ENCODE peak calls at places on chromosomes 11 and 22, in six cellular contexts. V is endothelial cell of umbilical vein, U is HepG2, S is WTC11, E is SK-N-SH, F is H1. D is an unnamed sample.

GRCh38 chr11:16610738-16611388 is 127.6 kb upstream of the C11orf58 start:
- DNase-seq in V (no peak), U (no peak), S (peak; percentile 62), E (no peak), F (peak; percentile 70), D (no peak)

GRCh38 chr22:37624017-37624365 is 15.4 kb downstream of the GGA1 start:
- DNase-seq in V (no peak), U (no peak), S (no peak), E (no peak), F (no peak), D (no peak)

GRCh38 chr11:11396290-11397042 is 43.4 kb upstream of the CSNK2A3 start:
- DNase-seq in V (no peak), U (no peak), S (no peak), E (no peak), F (no peak), D (peak; percentile 50)

GRCh38 chr22:21816787-21817496 is 50.5 kb downstream of the MAPK1 start:
- DNase-seq in V (peak; percentile 95), U (no peak), S (no peak), E (peak; percentile 20), F (no peak), D (peak; percentile 48)

GRCh38 chr22:25000686-25001085 is 48.2 kb downstream of the KIAA1671 start:
- DNase-seq in V (no peak), U (no peak), S (no peak), E (no peak), F (no peak), D (no peak)

GRCh38 chr11:28743101-28743550 is 634.9 kb downstream of the METTL15 start:
- DNase-seq in V (peak; percentile 91), U (no peak), S (no peak), E (no peak), F (no peak), D (peak; percentile 81)

GRCh38 chr11:92330114-92330513 is 105.5 kb downstream of the FAT3 start:
- DNase-seq in V (no peak), U (no peak), S (no peak), E (peak; percentile 9), F (no peak), D (no peak)

GRCh38 chr11:86740628-86741488 is 59.5 kb upstream of the PRSS23 start:
- DNase-seq in V (peak; percentile 94), U (peak; percentile 78), S (peak; percentile 15), E (no peak), F (no peak), D (peak; percentile 95)

GRCh38 chr11:61264795-61265194 is 23.8 kb downstream of the PGA5 start:
- DNase-seq in V (no peak), U (no peak), S (no peak), E (no peak), F (no peak), D (no peak)

GRCh38 chr11:36581536-36581935 is 12.8 kb upstream of the IFTAP start:
- DNase-seq in V (no peak), U (no peak), S (no peak), E (no peak), F (no peak), D (no peak)

GRCh38 chr22:33426451-33426850 is 368.3 kb upstream of the SYN3 start:
- DNase-seq in V (no peak), U (no peak), S (no peak), E (no peak), F (no peak), D (no peak)

GRCh38 chr11:61726775-61727174 is 25.7 kb upstream of the MYRF start:
- DNase-seq in V (no peak), U (no peak), S (no peak), E (no peak), F (no peak), D (no peak)

GRCh38 chr11:35363246-35364100 is 55.9 kb downstream of the SLC1A2 start:
- DNase-seq in V (no peak), U (no peak), S (no peak), E (no peak), F (no peak), D (no peak)

GRCh38 chr11:57434640-57435546 is 8.0 kb upstream of the SLC43A3 start:
- DNase-seq in V (no peak), U (peak; percentile 94), S (no peak), E (no peak), F (no peak), D (peak; percentile 89)

GRCh38 chr11:125990244-125990643 is 44.4 kb downstream of the VSIG10L2 start:
- DNase-seq in V (no peak), U (no peak), S (no peak), E (no peak), F (no peak), D (no peak)

GRCh38 chr11:112255075-112255739 is 5.5 kb downstream of the PLET1 start:
- DNase-seq in V (peak; percentile 86), U (peak; percentile 18), S (no peak), E (no peak), F (no peak), D (no peak)

GRCh38 chr11:12854829-12855228 is 154.3 kb upstream of the RASSF10 start:
- DNase-seq in V (no peak), U (peak; percentile 74), S (no peak), E (no peak), F (no peak), D (peak; percentile 57)

GRCh38 chr22:29269230-29269604 is 1.1 kb downstream of the EWSR1 start:
- DNase-seq in V (no peak), U (no peak), S (no peak), E (no peak), F (no peak), D (no peak)

GRCh38 chr11:84396521-84396920 is 1110.4 kb upstream of the CCDC90B start:
- DNase-seq in V (no peak), U (no peak), S (no peak), E (no peak), F (no peak), D (no peak)

GRCh38 chr22:46214616-46215015 is 35.5 kb downstream of the CDPF1 start:
- DNase-seq in V (no peak), U (no peak), S (no peak), E (no peak), F (no peak), D (no peak)

GRCh38 chr22:44309137-44309536 is 3.6 kb downstream of the SHISAL1 start:
- DNase-seq in V (peak; percentile 29), U (no peak), S (no peak), E (no peak), F (no peak), D (peak; percentile 41)

DNA sequence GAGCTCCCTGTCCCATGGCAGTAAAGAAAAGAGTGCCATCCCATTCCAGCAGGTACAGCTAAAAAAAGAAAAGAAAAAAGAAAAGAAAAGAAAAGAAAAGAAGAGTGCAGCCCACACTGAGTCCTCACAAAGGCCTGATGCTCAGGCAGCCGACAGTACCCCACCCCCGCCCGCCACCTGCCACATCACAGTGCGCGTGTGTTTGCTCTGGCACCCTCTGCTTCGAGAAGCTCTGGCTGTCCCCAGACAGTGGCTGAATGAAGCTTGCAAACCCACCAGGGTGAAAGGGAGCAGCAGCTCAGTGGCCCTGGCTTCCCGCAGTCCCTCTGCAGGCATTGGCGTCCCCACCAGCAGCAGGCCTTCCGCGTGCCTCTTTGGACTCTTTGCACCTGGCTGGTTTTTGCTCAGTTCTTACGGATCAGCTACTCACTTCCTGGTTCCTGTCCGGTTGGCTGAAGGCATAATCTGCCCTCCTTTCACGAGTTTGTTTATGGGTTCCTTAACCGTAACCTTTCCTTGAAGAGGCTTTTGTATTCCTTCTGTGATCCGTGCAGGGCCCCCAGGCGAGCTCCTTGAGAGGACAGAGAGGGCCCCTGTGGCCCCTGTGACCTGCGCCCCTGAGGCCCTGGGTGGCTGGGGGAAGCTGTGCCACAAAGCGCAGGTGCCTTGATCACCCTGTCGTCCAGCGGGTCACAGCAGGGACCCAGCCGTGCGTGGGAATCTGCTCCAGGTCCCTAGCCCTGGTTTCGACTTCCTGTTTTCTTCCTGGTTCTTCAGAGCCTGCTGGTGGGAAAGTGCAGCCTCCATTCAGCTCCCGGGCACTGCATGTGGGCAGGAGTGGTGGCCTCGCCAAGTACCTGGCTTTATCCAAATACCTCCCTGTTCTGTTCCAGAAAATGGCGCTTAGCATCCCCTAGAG is 28.0 kb upstream of the FADD start:
- DNase-seq in V (peak; percentile 15), U (no peak), S (no peak), E (no peak), F (no peak), D (no peak)
- TF ChIP-seq MAX in V (no peak), U (no peak), S (no peak), E (no peak), F (peak; percentile 81), D (no peak)

GRCh38 chr11:113835306-113835705 is 40.1 kb downstream of the USP28 start:
- DNase-seq in V (no peak), U (no peak), S (no peak), E (no peak), F (no peak), D (no peak)

GRCh38 chr11:113838005-113838404 is 37.4 kb downstream of the USP28 start:
- DNase-seq in V (no peak), U (no peak), S (no peak), E (no peak), F (no peak), D (no peak)

GRCh38 chr11:113840932-113841664 is 34.3 kb downstream of the USP28 start:
- DNase-seq in V (no peak), U (no peak), S (no peak), E (no peak), F (no peak), D (no peak)

GRCh38 chr11:113841691-113842090 is 33.7 kb downstream of the USP28 start:
- DNase-seq in V (no peak), U (no peak), S (no peak), E (no peak), F (no peak), D (no peak)

GRCh38 chr11:113839842-113840241 is 35.5 kb downstream of the USP28 start:
- DNase-seq in V (no peak), U (no peak), S (no peak), E (no peak), F (no peak), D (no peak)
- TF ChIP-seq MAX in V (no peak), U (no peak), S (no peak), E (no peak), F (no peak), D (no peak)

GRCh38 chr11:33842236-33842915 is 49.5 kb downstream of the LMO2 start:
- DNase-seq in V (no peak), U (no peak), S (no peak), E (peak; percentile 53), F (no peak), D (no peak)
- TF ChIP-seq MAX in V (no peak), U (no peak), S (no peak), E (no peak), F (no peak), D (no peak)

GRCh38 chr11:113567097-113567496 is 91.9 kb upstream of the DRD2 start:
- DNase-seq in V (no peak), U (no peak), S (no peak), E (no peak), F (no peak), D (no peak)

GRCh38 chr11:113571531-113571930 is 96.3 kb upstream of the DRD2 start:
- DNase-seq in V (no peak), U (no peak), S (no peak), E (no peak), F (no peak), D (no peak)

GRCh38 chr11:113563766-113564165 is 88.6 kb upstream of the DRD2 start:
- DNase-seq in V (no peak), U (no peak), S (no peak), E (no peak), F (no peak), D (no peak)

GRCh38 chr11:113570906-113571305 is 95.7 kb upstream of the DRD2 start:
- DNase-seq in V (no peak), U (no peak), S (no peak), E (no peak), F (no peak), D (no peak)

GRCh38 chr11:113567867-113568266 is 92.7 kb upstream of the DRD2 start:
- DNase-seq in V (no peak), U (no peak), S (no peak), E (no peak), F (no peak), D (no peak)
- TF ChIP-seq MAX in V (no peak), U (no peak), S (no peak), E (no peak), F (no peak), D (no peak)

GRCh38 chr11:74720596-74721478 is 10.4 kb downstream of the CHRDL2 start:
- DNase-seq in V (no peak), U (no peak), S (no peak), E (no peak), F (no peak), D (no peak)
- TF ChIP-seq MAX in V (no peak), U (no peak), S (peak; percentile 35), E (no peak), F (peak; percentile 79), D (no peak)